ENCODE peak calls at places on chromosomes 5 and 9, in ten cellular contexts. J, G, V, S, T, W, H, X, Z and Y are unnamed samples.

GRCh38 chr5:143585970-143586369 is 182.5 kb upstream of the NR3C1 start:
- DNase-seq in H (no peak), W (no peak), Z (no peak), X (no peak), V (no peak), T (no peak), S (no peak), G (peak), J (no peak), Y (no peak)

GRCh38 chr5:138935466-138935865 is 60.3 kb upstream of the LRRTM2 start:
- DNase-seq in H (no peak), G (no peak), W (no peak), Z (no peak), T (no peak), X (no peak), S (no peak), V (no peak), J (no peak), Y (no peak)

GRCh38 chr9:77750284-77750683 is 102.2 kb upstream of the GNA14 start:
- DNase-seq in S (no peak), Z (no peak), V (peak), H (no peak), J (no peak), T (no peak), W (no peak), G (no peak), X (no peak), Y (no peak)

GRCh38 chr9:70677336-70677735 is 262.9 kb upstream of the KLF9 start:
- DNase-seq in G (peak), V (no peak), W (no peak), Z (no peak), T (no peak), J (no peak), S (no peak), H (no peak), X (no peak), Y (no peak)

GRCh38 chr5:174505621-174506020 is 218.8 kb upstream of the MSX2 start:
- DNase-seq in J (no peak), T (no peak), G (peak), Z (no peak), H (no peak), X (no peak), W (no peak), S (no peak), V (peak), Y (no peak)

GRCh38 chr5:142734904-142735190 is 35.3 kb upstream of the ARHGAP26 start:
- DNase-seq in G (no peak), H (no peak), W (no peak), X (no peak), Z (no peak), J (no peak), T (no peak), V (no peak), S (no peak), Y (no peak)

GRCh38 chr5:54093081-54093492 is 217.3 kb downstream of the ARL15 start:
- DNase-seq in H (no peak), X (no peak), V (peak), Z (no peak), G (no peak), W (no peak), S (no peak), J (peak), T (no peak), Y (no peak)

GRCh38 chr5:80941496-80941895 is 18.7 kb upstream of the RASGRF2 start:
- DNase-seq in G (no peak), T (no peak), J (no peak), Z (no peak), X (no peak), S (no peak), V (peak), W (no peak), H (no peak), Y (no peak)

GRCh38 chr5:113117543-113118110 is 141.0 kb downstream of the DCP2 start:
- DNase-seq in H (no peak), X (no peak), W (no peak), Z (no peak), T (no peak), S (no peak), G (no peak), J (no peak), V (no peak), Y (no peak)

GRCh38 chr5:91177085-91177484 is 206.0 kb downstream of the ARRDC3 start:
- DNase-seq in H (no peak), Z (no peak), X (no peak), S (no peak), J (no peak), V (no peak), G (no peak), T (no peak), W (no peak), Y (no peak)

DNA sequence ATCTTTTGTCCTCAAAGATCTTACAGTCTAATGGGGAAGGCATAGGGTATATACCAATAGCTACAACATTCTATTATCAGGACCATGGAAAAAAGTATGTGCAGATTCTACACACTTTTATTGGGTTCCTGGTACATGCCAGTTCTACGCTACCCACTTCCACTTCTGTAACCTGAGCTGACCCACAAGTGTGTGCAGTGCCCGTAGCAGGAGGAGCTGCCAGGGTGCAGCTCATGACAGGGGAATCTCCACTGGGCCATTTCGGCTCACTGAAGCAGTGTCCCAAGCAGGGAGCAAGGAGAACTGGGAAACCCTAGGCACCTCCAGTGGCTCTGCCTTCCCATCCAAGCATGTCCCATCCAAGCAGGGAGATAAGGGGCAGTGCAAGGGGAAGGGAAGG is 60.4 kb downstream of the FOXI1 start:
- DNase-seq in J (no peak), Z (no peak), X (no peak), V (no peak), S (no peak), H (no peak), W (no peak), T (no peak), G (no peak), Y (no peak)
- H3K27ac ChIP-seq in J (no peak), Z (no peak), X (no peak), V (no peak), S (no peak), H (no peak), W (no peak), T (no peak), G (no peak), Y (no peak)

GRCh38 chr5:116453920-116454319 is 120.7 kb downstream of the SEMA6A start:
- DNase-seq in W (no peak), H (no peak), J (no peak), X (no peak), Z (no peak), G (peak), V (no peak), T (no peak), S (no peak), Y (no peak)

GRCh38 chr5:116455061-116455460 is 119.6 kb downstream of the SEMA6A start:
- DNase-seq in J (no peak), T (no peak), H (no peak), W (no peak), X (no peak), S (no peak), V (no peak), G (peak), Z (no peak), Y (no peak)

GRCh38 chr5:116456036-116456435 is 118.6 kb downstream of the SEMA6A start:
- DNase-seq in X (no peak), G (no peak), V (no peak), J (no peak), T (no peak), S (no peak), H (no peak), W (no peak), Z (no peak), Y (no peak)

GRCh38 chr5:116452774-116453368 is 121.8 kb downstream of the SEMA6A start:
- DNase-seq in S (no peak), W (no peak), X (no peak), Z (no peak), H (no peak), V (no peak), J (no peak), G (no peak), T (no peak), Y (no peak)

DNA sequence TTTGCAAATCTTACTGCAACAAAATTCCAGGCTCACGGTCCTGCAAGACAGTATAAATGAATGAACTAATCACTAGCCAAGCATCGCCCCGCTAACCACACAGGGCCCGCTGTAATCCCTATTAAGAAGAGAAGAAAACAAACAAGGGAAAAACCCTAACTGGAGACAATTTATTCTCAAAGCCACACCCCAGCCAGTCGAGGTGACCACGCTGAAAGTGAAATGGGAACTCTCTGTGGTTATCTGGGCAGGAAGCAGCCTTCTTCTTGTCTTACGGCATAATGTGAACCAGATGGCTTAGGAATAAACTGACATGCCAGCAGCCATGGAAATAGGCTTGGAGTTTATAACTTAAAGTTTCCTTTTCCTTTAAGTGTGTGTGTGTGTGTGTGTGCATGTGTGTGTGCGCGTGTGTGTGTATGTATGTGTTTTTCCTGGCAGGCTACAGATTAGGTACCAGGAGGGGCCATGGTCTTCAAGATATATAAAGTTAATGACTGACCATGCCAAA is 120.2 kb downstream of the SEMA6A start:
- DNase-seq in Z (no peak), T (no peak), G (peak), S (peak), W (no peak), J (peak), V (no peak), H (no peak), X (no peak), Y (no peak)
- H3K4me3 ChIP-seq in Z (no peak), T (no peak), G (no peak), S (no peak), W (no peak), J (peak), V (no peak), H (no peak), X (no peak), Y (no peak)

GRCh38 chr5:158880514-158881001 is 219.2 kb downstream of the EBF1 start:
- DNase-seq in S (no peak), J (no peak), Z (no peak), G (peak), X (no peak), H (no peak), V (peak), T (no peak), W (no peak), Y (no peak)
- H3K27ac ChIP-seq in S (no peak), J (no peak), Z (no peak), G (no peak), X (peak), H (no peak), V (no peak), T (no peak), W (no peak), Y (no peak)

DNA sequence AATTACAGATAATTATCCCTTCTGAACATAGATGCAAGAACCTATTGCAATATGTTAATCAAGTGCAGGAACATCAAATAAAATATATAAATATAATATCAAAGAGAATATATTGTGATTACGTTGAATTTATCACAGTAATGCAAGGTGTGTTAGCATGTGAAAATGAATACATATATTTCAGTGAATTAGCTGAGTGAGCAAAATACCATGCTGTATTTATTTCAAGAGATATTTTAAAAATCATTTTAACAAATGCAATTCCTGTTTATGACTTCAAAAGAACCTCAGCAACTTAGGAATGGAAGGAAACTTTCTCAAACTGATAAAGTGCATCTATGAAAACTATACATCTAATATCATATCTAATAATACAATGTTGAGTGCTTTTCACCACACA is 856.9 kb upstream of the PTPRD start:
- DNase-seq in Z (no peak), X (no peak), S (no peak), J (no peak), G (no peak), W (no peak), H (no peak), V (no peak), T (no peak), Y (no peak)
- H3K4me3 ChIP-seq in Z (no peak), X (no peak), S (no peak), J (no peak), G (no peak), W (no peak), H (no peak), V (no peak), T (no peak), Y (no peak)

GRCh38 chr5:132776077-132776931 is 735 bp downstream of the SEPTIN8 start:
- DNase-seq in V (peak), T (no peak), G (peak), W (no peak), X (no peak), S (peak), H (no peak), Z (no peak), J (peak), Y (peak)
- H3K27ac ChIP-seq in V (no peak), T (peak), G (peak), W (peak), X (peak), S (no peak), H (peak), Z (peak), J (peak), Y (peak)

GRCh38 chr9:35728041-35728971 is 3.7 kb downstream of the TLN1 start:
- DNase-seq in V (peak), J (peak), W (peak), Z (no peak), S (peak), X (peak), H (no peak), T (peak), G (peak), Y (peak)
- H3K4me3 ChIP-seq in V (peak), J (peak), W (peak), Z (peak), S (peak), X (peak), H (peak), T (no peak), G (peak), Y (no peak)

DNA sequence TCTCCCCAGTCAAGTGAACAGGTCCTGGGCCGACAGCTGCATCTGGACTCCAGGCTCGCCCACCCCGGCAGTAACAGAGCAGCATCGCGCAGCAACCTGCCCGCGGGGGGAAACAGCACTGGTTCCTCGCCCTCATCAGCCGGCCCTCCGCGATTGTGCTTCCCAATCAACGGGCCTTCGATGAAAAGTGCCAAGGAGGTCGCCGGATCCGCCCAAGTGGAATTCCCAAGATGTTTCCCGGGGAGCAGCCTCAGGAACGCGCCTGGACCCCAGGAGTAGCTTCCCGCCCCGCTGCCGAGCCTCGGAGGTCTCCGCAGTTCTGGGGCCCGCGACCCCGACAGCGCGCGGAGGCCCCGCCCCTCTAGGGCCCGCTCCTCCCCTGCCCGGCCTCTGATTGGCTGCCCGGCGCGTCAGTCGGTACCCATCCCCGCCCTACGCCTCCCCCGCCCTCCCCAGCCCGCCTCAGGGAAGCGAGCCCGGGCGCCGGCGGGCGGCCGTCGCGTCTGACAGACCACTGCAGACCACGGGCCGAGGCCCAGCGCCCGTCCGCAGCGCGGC is at the start of gene OTULINL:
- DNase-seq in W (peak), H (peak), V (peak), J (peak), Z (no peak), T (peak), S (peak), X (peak), G (peak), Y (peak)
- H3K27ac ChIP-seq in W (no peak), H (peak), V (peak), J (no peak), Z (peak), T (no peak), S (no peak), X (peak), G (no peak), Y (peak)

GRCh38 chr9:96008502-96009222 is 133.2 kb downstream of the ERCC6L2 start:
- DNase-seq in V (no peak), X (no peak), H (no peak), G (no peak), Z (no peak), S (no peak), W (no peak), T (no peak), J (no peak), Y (no peak)

GRCh38 chr9:96009690-96010477 is 134.4 kb downstream of the ERCC6L2 start:
- DNase-seq in Z (no peak), S (no peak), X (no peak), G (no peak), H (no peak), V (peak), W (no peak), J (no peak), T (no peak), Y (no peak)

GRCh38 chr9:96009223-96009602 is 133.7 kb downstream of the ERCC6L2 start:
- DNase-seq in T (no peak), X (no peak), H (no peak), W (no peak), G (no peak), V (no peak), Z (no peak), J (no peak), S (no peak), Y (no peak)

GRCh38 chr9:96015876-96016686 is 140.6 kb downstream of the ERCC6L2 start:
- DNase-seq in W (no peak), Z (no peak), S (no peak), G (no peak), J (no peak), T (no peak), H (no peak), V (no peak), X (no peak), Y (no peak)

DNA sequence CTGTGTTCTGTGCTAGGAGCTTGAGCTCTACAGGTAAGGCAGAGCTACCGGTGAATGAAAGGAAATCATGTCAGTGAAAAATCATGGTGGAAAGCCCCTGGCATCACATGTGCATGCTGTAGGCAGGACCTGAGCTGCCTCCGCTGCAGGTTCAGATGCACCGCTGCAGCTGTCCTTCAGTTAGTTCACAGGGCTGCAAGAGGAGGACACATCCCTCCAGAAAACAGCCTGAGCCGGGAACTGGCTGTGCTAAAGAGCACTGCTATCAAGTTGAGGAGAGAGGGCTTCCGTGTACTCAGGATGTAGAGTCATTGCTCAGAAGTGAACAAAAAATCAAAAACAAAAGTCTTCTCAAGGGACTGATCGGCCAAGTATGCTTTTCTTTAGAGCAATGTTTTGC is 138.6 kb downstream of the ERCC6L2 start:
- DNase-seq in Z (no peak), W (no peak), J (no peak), V (no peak), T (no peak), H (no peak), X (peak), G (no peak), S (no peak), Y (no peak)
- H3K4me3 ChIP-seq in Z (no peak), W (no peak), J (no peak), V (no peak), T (no peak), H (no peak), X (no peak), G (no peak), S (no peak), Y (no peak)

DNA sequence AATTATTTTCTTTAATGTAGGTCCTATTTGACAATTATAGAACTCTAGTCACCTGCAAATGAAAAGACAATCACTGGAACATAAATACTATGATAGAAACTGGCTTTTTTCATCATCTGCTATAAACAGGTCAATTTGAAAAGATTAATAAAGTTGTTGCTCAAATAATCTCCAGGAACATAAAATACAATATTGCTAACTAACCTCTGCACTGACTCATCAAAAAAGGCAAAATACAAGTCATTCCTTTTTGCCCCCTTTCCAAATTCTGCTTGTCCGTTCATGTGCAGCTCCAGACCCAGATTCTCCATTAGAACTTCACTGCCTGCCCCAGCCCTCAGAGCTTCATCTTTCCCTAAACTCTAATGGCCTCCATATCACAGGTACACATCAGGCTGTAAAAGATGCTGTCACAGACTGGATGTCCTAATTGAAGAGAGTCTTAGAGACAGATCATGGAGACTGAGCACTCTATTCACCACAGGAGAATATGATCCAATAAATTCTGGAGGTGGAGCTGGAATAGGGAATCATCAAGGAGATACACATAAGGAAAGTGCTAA is 1.6 kb downstream of the DCTN4 start:
- DNase-seq in G (no peak), T (no peak), Z (no peak), X (no peak), S (no peak), J (no peak), V (no peak), H (no peak), W (no peak), Y (no peak)
- H3K27ac ChIP-seq in G (peak), T (no peak), Z (peak), X (peak), S (no peak), J (no peak), V (no peak), H (no peak), W (peak), Y (no peak)